ENCODE peak calls at places on chromosomes 7 and 10, in nine cellular contexts. V is fibroblast of lung, L is neuronal stem cell, D is IMR-90, K is SK-N-SH, H is GM23248, N is mesendoderm, O is HCT116, B is MM.1S. U is an unnamed sample.

GRCh38 chr7:74306737-74307469 is 17.7 kb downstream of the CLIP2 start:
- DNase-seq in D (peak; percentile 85), V (peak; percentile 84), N (no peak), K (peak; percentile 64), O (no peak), B (no peak), L (no peak), H (peak; percentile 87), U (no peak)

GRCh38 chr7:101943306-101943705 is 125.9 kb downstream of the CUX1 start:
- DNase-seq in V (no peak), H (no peak), K (no peak), N (no peak), O (no peak), D (no peak), B (no peak), L (no peak), U (no peak)

GRCh38 chr7:103140061-103140460 is 8.8 kb downstream of the NAPEPLD start:
- DNase-seq in B (no peak), K (no peak), V (no peak), D (no peak), O (no peak), N (no peak), L (no peak), H (no peak), U (no peak)

GRCh38 chr7:30447466-30447865 is 31.1 kb downstream of the NOD1 start:
- DNase-seq in D (no peak), H (no peak), O (no peak), V (no peak), B (no peak), L (no peak), N (no peak), K (no peak), U (no peak)

GRCh38 chr10:61091531-61091930 is 147.5 kb upstream of the RHOBTB1 start:
- DNase-seq in K (no peak), V (no peak), D (no peak), B (no peak), O (no peak), L (no peak), N (no peak), H (no peak), U (no peak)

GRCh38 chr7:45153238-45153637 is 4.4 kb upstream of the RAMP3 start:
- DNase-seq in D (peak; percentile 4), H (no peak), V (no peak), K (no peak), B (no peak), O (no peak), N (no peak), L (no peak), U (no peak)

GRCh38 chr10:129941199-129942018 is 22.7 kb downstream of the EBF3 start:
- DNase-seq in B (no peak), D (no peak), K (no peak), N (no peak), V (no peak), H (no peak), O (no peak), L (no peak), U (no peak)

GRCh38 chr7:148700693-148701092 is 2.0 kb downstream of the CUL1 start:
- DNase-seq in N (peak; percentile 39), V (peak; percentile 71), L (no peak), D (peak; percentile 50), H (peak; percentile 72), K (peak; percentile 50), O (no peak), B (peak; percentile 82), U (no peak)

GRCh38 chr10:114829160-114829909 is 7.8 kb downstream of the FHIP2A start:
- DNase-seq in B (no peak), K (no peak), V (no peak), D (no peak), H (no peak), L (no peak), N (no peak), O (no peak), U (no peak)

GRCh38 chr10:114822771-114823463 is 1.3 kb downstream of the FHIP2A start:
- DNase-seq in N (no peak), O (no peak), D (peak; percentile 74), V (peak; percentile 55), K (no peak), L (no peak), H (peak; percentile 70), B (peak; percentile 23), U (no peak)

GRCh38 chr10:114821915-114822770 is 563 bp downstream of the FHIP2A start:
- DNase-seq in O (no peak), K (peak; percentile 81), H (peak; percentile 65), B (peak; percentile 35), V (peak; percentile 55), L (peak; percentile 21), N (peak; percentile 71), D (peak; percentile 14), U (no peak)

GRCh38 chr10:114824396-114824795 is 2.8 kb downstream of the FHIP2A start:
- DNase-seq in N (no peak), B (no peak), V (peak; percentile 65), O (no peak), K (no peak), D (peak; percentile 21), L (no peak), H (peak; percentile 42), U (no peak)

GRCh38 chr10:114825513-114826253 is 4.1 kb downstream of the FHIP2A start:
- DNase-seq in H (peak; percentile 84), L (no peak), B (no peak), V (peak; percentile 97), N (no peak), O (no peak), D (peak; percentile 96), K (no peak), U (peak; percentile 55)
- H3K27ac ChIP-seq in H (peak overlapping the region; percentile 87), L (no peak overlapping the region), B (no peak overlapping the region), V (peak overlapping the region; percentile 7), N (no peak overlapping the region), O (no peak overlapping the region), D (peak overlapping the region; percentile 61), K (peak overlapping the region; percentile 99), U (peak overlapping the region; percentile 96)

GRCh38 chr10:43712821-43713584 is 64.3 kb upstream of the ZNF32 start:
- DNase-seq in O (no peak), B (no peak), H (peak; percentile 39), N (no peak), L (no peak), D (no peak), K (no peak), V (no peak), U (no peak)

GRCh38 chr10:43710772-43711471 is 62.2 kb upstream of the ZNF32 start:
- DNase-seq in K (no peak), H (no peak), L (no peak), V (no peak), O (no peak), B (no peak), N (no peak), D (no peak), U (no peak)

DNA sequence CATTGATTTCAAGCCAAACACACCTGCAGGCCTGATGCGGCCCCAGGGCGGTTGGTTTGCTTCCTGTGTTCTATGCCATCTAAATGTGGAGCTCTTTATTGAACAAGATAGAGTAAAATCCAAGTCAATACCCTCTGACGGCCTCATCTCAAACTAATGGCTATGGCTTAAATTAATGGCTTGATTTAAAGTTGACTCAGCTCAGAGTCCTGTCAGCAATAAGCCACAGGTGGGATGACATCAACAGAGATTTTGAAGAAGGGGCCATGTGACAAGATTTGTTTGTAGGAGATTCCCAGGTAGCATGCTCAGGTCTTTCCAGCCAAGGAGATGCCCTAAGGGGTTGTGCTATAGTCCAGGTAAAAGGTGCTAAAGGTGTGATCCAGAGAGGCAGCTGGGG is 66.7 kb upstream of the ZNF32 start:
- DNase-seq in D (no peak), V (no peak), B (no peak), O (no peak), L (no peak), N (no peak), H (no peak), K (no peak), U (no peak)
- H3K4me2 ChIP-seq in D (no peak overlapping the region), V (no peak overlapping the region), B (no peak overlapping the region), O (no peak overlapping the region), L (no peak overlapping the region), N (no peak overlapping the region), H (no peak overlapping the region), K (no peak overlapping the region), U (no peak overlapping the region)

GRCh38 chr7:43671520-43671919 is 57.8 kb downstream of the COA1 start:
- DNase-seq in D (no peak), K (no peak), O (no peak), L (no peak), B (no peak), V (no peak), N (no peak), H (no peak), U (no peak)

GRCh38 chr7:43677864-43678263 is 51.5 kb downstream of the COA1 start:
- DNase-seq in L (no peak), H (no peak), D (no peak), K (no peak), N (no peak), B (no peak), V (no peak), O (no peak), U (no peak)

GRCh38 chr7:43678315-43678714 is 51.0 kb downstream of the COA1 start:
- DNase-seq in H (no peak), B (peak; percentile 52), V (no peak), N (no peak), K (no peak), D (no peak), L (no peak), O (no peak), U (no peak)

GRCh38 chr7:43679210-43680068 is 49.9 kb downstream of the COA1 start:
- DNase-seq in L (no peak), O (no peak), D (no peak), V (no peak), K (no peak), N (no peak), H (no peak), B (peak; percentile 60), U (peak; percentile 48)

GRCh38 chr7:43674559-43675436 is 54.5 kb downstream of the COA1 start:
- DNase-seq in H (peak; percentile 93), N (no peak), L (no peak), V (peak; percentile 99), D (peak; percentile 89), B (no peak), O (peak; percentile 82), K (no peak), U (no peak)
- H3K9ac ChIP-seq in H (peak overlapping the region; percentile 49), N (no peak overlapping the region), L (no peak overlapping the region), V (no peak overlapping the region), D (no peak overlapping the region), B (no peak overlapping the region), O (peak overlapping the region; percentile 7), K (peak overlapping the region; percentile 20), U (no peak overlapping the region)

GRCh38 chr7:108096996-108097395 is 33.2 kb downstream of the LAMB4 start:
- DNase-seq in B (no peak), N (no peak), L (no peak), H (no peak), D (no peak), K (no peak), V (no peak), O (no peak), U (no peak)

GRCh38 chr7:108093903-108094302 is 36.3 kb downstream of the LAMB4 start:
- DNase-seq in K (no peak), V (peak; percentile 48), L (no peak), D (peak; percentile 23), B (no peak), O (no peak), H (peak; percentile 56), N (no peak), U (no peak)

GRCh38 chr7:108094933-108095710 is 35.0 kb downstream of the LAMB4 start:
- DNase-seq in L (no peak), B (peak; percentile 46), O (no peak), K (peak; percentile 31), H (peak; percentile 95), D (peak; percentile 91), N (no peak), V (peak; percentile 96), U (no peak)

GRCh38 chr7:108093341-108093740 is 36.8 kb downstream of the LAMB4 start:
- DNase-seq in L (no peak), O (no peak), H (peak; percentile 40), D (no peak), K (no peak), V (no peak), B (no peak), N (no peak), U (no peak)

DNA sequence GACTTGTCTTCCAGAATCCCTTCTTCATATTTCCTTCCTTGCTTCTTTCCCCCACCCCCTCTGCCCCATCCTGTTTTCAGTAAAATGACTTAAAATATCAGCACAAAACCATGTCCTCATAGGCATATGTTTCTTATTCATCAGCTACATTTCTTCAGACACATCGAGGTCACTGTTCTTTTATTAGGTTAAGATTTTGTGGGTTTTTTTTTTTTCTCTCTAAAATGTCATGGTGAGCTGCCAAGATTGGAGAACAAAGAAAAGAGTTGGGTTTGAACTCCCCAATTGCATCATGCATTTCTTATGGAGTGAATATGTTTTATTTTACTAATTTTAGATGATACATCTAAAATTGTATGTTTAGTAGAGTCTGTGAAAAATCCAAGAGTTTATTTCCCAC is 35.8 kb downstream of the LAMB4 start:
- DNase-seq in B (no peak), L (no peak), O (no peak), D (peak; percentile 76), H (peak; percentile 84), V (peak; percentile 86), N (no peak), K (no peak), U (no peak)
- H3K27ac ChIP-seq in B (no peak overlapping the region), L (no peak overlapping the region), O (no peak overlapping the region), D (peak overlapping the region; percentile 94), H (peak overlapping the region; percentile 91), V (peak overlapping the region; percentile 83), N (no peak overlapping the region), K (peak overlapping the region; percentile 85), U (no peak overlapping the region)

U was measured in GM12878.